ENCODE peak calls at places on chromosomes 7 and 10, in eight cellular contexts. J, I, G, P, H, Z, V and T are unnamed samples.

GRCh38 chr10:37992083-37992482 is 15.6 kb upstream of the ZNF25 start:
- DNase-seq in Z (no peak), G (no peak), H (no peak), P (no peak), V (no peak), J (no peak), I (no peak), T (no peak)

GRCh38 chr7:43568529-43568928 is 14.4 kb upstream of the STK17A start:
- DNase-seq in G (no peak), P (no peak), J (no peak), H (no peak), V (peak), Z (peak), I (no peak), T (no peak)

GRCh38 chr7:154568346-154568745 is 434.6 kb downstream of the PAXIP1 start:
- DNase-seq in Z (no peak), I (no peak), V (no peak), J (no peak), H (no peak), P (no peak), G (no peak), T (no peak)

GRCh38 chr7:78301361-78301760 is 502.8 kb downstream of the PHTF2 start:
- DNase-seq in P (no peak), G (no peak), J (no peak), Z (no peak), V (peak), H (no peak), I (no peak), T (no peak)

GRCh38 chr10:128345331-128345730 is 219.1 kb upstream of the MKI67 start:
- DNase-seq in H (no peak), G (no peak), I (no peak), P (no peak), Z (no peak), V (no peak), J (no peak), T (no peak)

GRCh38 chr10:122307669-122308486 is 36.8 kb downstream of the BTBD16 start:
- DNase-seq in P (no peak), Z (peak), H (no peak), J (peak), V (peak), G (no peak), I (peak), T (peak)

GRCh38 chr7:129574487-129574886 is 37.0 kb upstream of the NRF1 start:
- DNase-seq in V (peak), G (no peak), I (no peak), H (no peak), P (no peak), J (no peak), Z (peak), T (no peak)

GRCh38 chr7:66877577-66878300 is 43.3 kb upstream of the TMEM248 start:
- DNase-seq in H (no peak), Z (no peak), G (no peak), P (no peak), I (no peak), J (peak), V (no peak), T (no peak)

GRCh38 chr10:51503378-51503777 is 196.0 kb downstream of the CSTF2T start:
- DNase-seq in V (no peak), P (no peak), H (no peak), J (no peak), Z (no peak), G (no peak), I (no peak), T (no peak)

GRCh38 chr7:140390466-140391190 is 7.7 kb downstream of the SLC37A3 start:
- DNase-seq in J (no peak), H (no peak), Z (peak), I (no peak), V (no peak), P (no peak), G (no peak), T (no peak)

GRCh38 chr10:83908506-83908905 is 230.8 kb upstream of the GHITM start:
- DNase-seq in P (no peak), G (no peak), J (no peak), H (no peak), V (no peak), Z (no peak), I (no peak), T (no peak)

GRCh38 chr7:141462958-141463357 is 88.3 kb upstream of the AGK start:
- DNase-seq in H (no peak), Z (no peak), G (no peak), I (no peak), V (no peak), J (no peak), P (no peak), T (no peak)

GRCh38 chr7:46256870-46257528 is 335.9 kb upstream of the IGFBP3 start:
- DNase-seq in J (no peak), P (no peak), V (peak), I (no peak), Z (no peak), G (no peak), H (no peak), T (no peak)

GRCh38 chr10:42431095-42431494 is 207.3 kb downstream of the ZNF33B start:
- DNase-seq in J (no peak), I (no peak), G (no peak), H (no peak), Z (no peak), V (no peak), P (no peak), T (no peak)

GRCh38 chr10:635088-635861 is 54.2 kb downstream of the DIP2C start:
- DNase-seq in J (no peak), I (no peak), V (no peak), P (no peak), H (peak), G (no peak), Z (no peak), T (no peak)

GRCh38 chr7:129780257-129781127 is 169.0 kb downstream of the NRF1 start:
- DNase-seq in J (no peak), G (no peak), Z (no peak), H (peak), V (no peak), I (peak), P (peak), T (no peak)

GRCh38 chr7:151013728-151014497 is 10.4 kb downstream of the ATG9B start:
- DNase-seq in G (no peak), Z (peak), H (peak), J (peak), V (peak), I (peak), P (peak), T (no peak)

GRCh38 chr10:86651021-86651471 is 3.3 kb upstream of the OPN4 start:
- DNase-seq in Z (no peak), H (no peak), J (no peak), I (peak), P (no peak), G (no peak), V (no peak), T (no peak)

GRCh38 chr7:118372530-118372929 is 148.0 kb downstream of the ANKRD7 start:
- DNase-seq in P (no peak), Z (peak), G (no peak), V (no peak), J (no peak), H (no peak), I (no peak), T (no peak)

GRCh38 chr10:117444497-117445040 is 69.3 kb upstream of the PDZD8 start:
- DNase-seq in V (no peak), P (no peak), I (no peak), Z (no peak), J (no peak), G (no peak), H (no peak), T (no peak)

GRCh38 chr10:117443677-117444022 is 68.4 kb upstream of the PDZD8 start:
- DNase-seq in V (no peak), H (no peak), P (no peak), G (no peak), Z (no peak), I (no peak), J (no peak), T (no peak)

GRCh38 chr10:117448840-117449239 is 73.6 kb upstream of the PDZD8 start:
- DNase-seq in G (no peak), P (no peak), Z (no peak), H (no peak), I (no peak), V (no peak), J (no peak), T (no peak)

GRCh38 chr10:117442944-117443676 is 67.9 kb upstream of the PDZD8 start:
- DNase-seq in Z (peak), V (peak), P (peak), H (peak), G (peak), J (peak), I (peak), T (no peak)

GRCh38 chr10:117445992-117446391 is 70.8 kb upstream of the PDZD8 start:
- DNase-seq in H (no peak), V (no peak), Z (no peak), J (no peak), P (no peak), G (no peak), I (no peak), T (no peak)
- TF ChIP-seq CTCF in H (no peak), V (no peak), Z (no peak), J (no peak), P (no peak), G (no peak), I (no peak), T (no peak)

GRCh38 chr10:4981722-4982471 is 18.7 kb downstream of the AKR1C1 start:
- DNase-seq in I (no peak), J (peak), P (no peak), Z (peak), V (peak), G (no peak), H (peak), T (no peak)
- TF ChIP-seq CTCF in I (no peak), J (peak), P (no peak), Z (peak), V (peak), G (peak), H (peak), T (no peak)

GRCh38 chr7:26504417-26504816 is 212.8 kb downstream of the SNX10 start:
- DNase-seq in H (no peak), J (no peak), P (no peak), Z (no peak), G (no peak), V (no peak), I (no peak), T (no peak)

GRCh38 chr7:26497801-26498596 is 206.3 kb downstream of the SNX10 start:
- DNase-seq in P (no peak), V (no peak), Z (no peak), H (no peak), I (no peak), G (no peak), J (no peak), T (no peak)

GRCh38 chr7:26499316-26499897 is 207.7 kb downstream of the SNX10 start:
- DNase-seq in I (no peak), H (no peak), G (no peak), P (no peak), J (no peak), V (no peak), Z (no peak), T (no peak)

GRCh38 chr7:26495569-26495968 is 203.9 kb downstream of the SNX10 start:
- DNase-seq in I (no peak), J (no peak), H (no peak), Z (no peak), P (no peak), G (no peak), V (no peak), T (no peak)

GRCh38 chr7:26500749-26501352 is 209.2 kb downstream of the SNX10 start:
- DNase-seq in J (peak), H (no peak), V (no peak), P (no peak), I (no peak), Z (peak), G (no peak), T (no peak)
- TF ChIP-seq CTCF in J (peak), H (peak), V (peak), P (peak), I (peak), Z (peak), G (peak), T (no peak)

GRCh38 chr7:102974366-102975236 is 61.8 kb downstream of the LRRC17 start:
- DNase-seq in G (no peak), I (no peak), J (peak), V (no peak), H (no peak), P (no peak), Z (no peak), T (no peak)
- TF ChIP-seq CTCF in G (no peak), I (no peak), J (no peak), V (peak), H (peak), P (no peak), Z (peak), T (no peak)

GRCh38 chr10:34080485-34081346 is 734.4 kb downstream of the PARD3 start:
- DNase-seq in G (no peak), P (no peak), H (no peak), V (no peak), J (no peak), I (no peak), Z (peak), T (no peak)

GRCh38 chr10:34079702-34080484 is 735.2 kb downstream of the PARD3 start:
- DNase-seq in H (no peak), V (no peak), I (no peak), Z (no peak), G (no peak), P (no peak), J (no peak), T (peak)

GRCh38 chr10:34081347-34081743 is 733.8 kb downstream of the PARD3 start:
- DNase-seq in H (no peak), V (no peak), P (no peak), G (no peak), Z (no peak), J (no peak), I (no peak), T (peak)

GRCh38 chr10:34083567-34083966 is 731.5 kb downstream of the PARD3 start:
- DNase-seq in Z (no peak), P (no peak), G (no peak), J (no peak), H (no peak), I (no peak), V (no peak), T (no peak)

DNA sequence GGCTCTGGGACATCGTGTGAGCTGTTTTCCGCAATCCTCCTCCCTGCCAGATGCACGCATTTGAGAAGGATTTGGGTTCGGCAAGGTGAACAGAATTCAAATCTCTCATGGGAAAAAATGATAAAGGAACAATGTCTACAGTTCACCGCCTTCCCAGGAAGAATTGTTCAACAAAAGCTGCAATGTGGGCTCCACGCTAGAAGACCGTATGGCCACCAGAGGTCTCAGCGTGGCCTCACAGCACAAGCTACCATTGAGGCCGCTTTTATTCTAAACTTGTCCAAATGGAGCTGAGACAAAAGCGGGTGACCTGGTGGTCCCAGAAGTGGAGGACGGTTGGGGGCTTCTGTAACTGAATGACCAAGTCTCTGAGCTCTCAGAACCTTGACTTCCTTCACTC is 733.1 kb downstream of the PARD3 start:
- DNase-seq in G (no peak), V (no peak), P (no peak), Z (no peak), H (no peak), I (no peak), J (no peak), T (no peak)
- TF ChIP-seq CTCF in G (peak), V (peak), P (no peak), Z (no peak), H (no peak), I (no peak), J (no peak), T (no peak)

DNA sequence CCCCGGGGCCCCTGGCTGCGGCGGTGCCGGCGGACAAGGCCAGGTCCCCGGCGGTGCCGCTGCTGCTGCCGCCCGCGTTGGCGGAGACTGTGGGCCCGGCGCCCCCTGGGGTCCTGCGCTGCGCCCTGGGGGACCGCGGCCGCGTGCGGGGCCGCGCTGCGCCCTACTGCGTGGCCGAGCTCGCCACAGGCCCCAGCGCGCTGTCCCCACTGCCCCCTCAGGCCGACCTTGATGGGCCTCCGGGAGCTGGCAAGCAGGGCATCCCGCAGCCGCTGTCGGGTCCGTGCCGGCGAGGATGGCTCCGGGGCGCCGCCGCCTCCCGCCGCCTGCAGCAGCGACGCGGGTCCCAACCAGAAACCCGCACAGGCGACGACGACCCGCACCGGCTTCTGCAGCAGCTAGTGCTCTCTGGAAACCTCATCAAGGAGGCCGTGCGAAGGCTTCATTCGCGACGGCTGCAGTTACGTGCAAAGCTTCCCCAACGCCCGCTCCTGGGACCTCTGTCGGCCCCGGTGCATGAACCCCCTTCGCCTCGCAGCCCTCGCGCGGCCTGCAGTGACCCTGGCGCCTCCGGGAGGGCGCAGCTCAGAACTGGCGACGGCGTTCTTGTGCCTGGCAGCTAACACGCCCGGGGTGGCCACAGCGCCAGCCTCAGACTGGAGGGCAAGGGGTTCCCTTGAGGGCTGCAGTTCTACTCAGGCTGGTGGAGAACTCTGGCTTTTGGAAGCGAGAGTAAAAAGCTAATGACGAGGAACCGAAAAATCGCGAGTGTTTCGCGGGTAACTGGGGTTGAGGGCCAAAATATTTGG is 804 bp downstream of the FRAT1 start:
- DNase-seq in J (peak), Z (no peak), H (peak), G (peak), I (peak), P (peak), V (no peak), T (no peak)
- TF ChIP-seq CTCF in J (no peak), Z (peak), H (no peak), G (no peak), I (peak), P (no peak), V (peak), T (no peak)

DNA sequence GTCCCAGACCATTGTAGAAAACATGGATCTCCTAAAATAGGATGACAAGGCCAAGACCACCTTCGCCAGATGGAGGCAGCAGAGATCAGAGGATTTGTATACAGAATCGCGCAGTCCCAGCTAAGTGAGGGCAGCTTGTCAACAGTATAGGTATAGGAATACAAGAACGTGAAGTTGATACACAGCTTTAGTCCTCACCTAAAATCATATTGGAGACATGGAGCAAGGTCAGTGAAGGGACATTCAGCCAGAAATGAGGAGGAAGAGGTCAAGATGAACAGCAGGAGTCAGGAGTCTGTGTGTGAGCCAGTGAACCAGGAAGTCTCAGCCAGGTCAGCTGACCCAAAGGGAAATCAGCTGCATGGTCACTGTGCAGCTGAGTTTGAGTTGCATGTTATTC is 263.4 kb upstream of the PRKCQ start:
- DNase-seq in G (no peak), J (peak), H (no peak), I (no peak), P (no peak), V (no peak), Z (no peak), T (no peak)
- TF ChIP-seq CTCF in G (no peak), J (no peak), H (peak), I (no peak), P (no peak), V (no peak), Z (no peak), T (no peak)

GRCh38 chr7:12765431-12766100 is 78.1 kb downstream of the ARL4A start:
- DNase-seq in G (no peak), P (no peak), Z (no peak), I (no peak), V (no peak), J (no peak), H (no peak), T (no peak)
- TF ChIP-seq CTCF in G (no peak), P (no peak), Z (no peak), I (no peak), V (no peak), J (no peak), H (no peak), T (no peak)

GRCh38 chr7:70720191-70720873 is 411.6 kb upstream of the GALNT17 start:
- DNase-seq in V (no peak), J (no peak), H (no peak), I (no peak), G (no peak), Z (no peak), P (no peak), T (no peak)
- TF ChIP-seq CTCF in V (no peak), J (no peak), H (no peak), I (no peak), G (no peak), Z (no peak), P (no peak), T (no peak)